ENCODE peak calls at places on chromosomes 12 and 14, in ten cellular contexts. One of them, this sample, is unnamed. For H3K9me3, the result is how much of the 10 kb centered on the place peaks cover.

GRCh38 chr14:104362761-104363605 is 216.6 kb upstream of the C14orf180 start:
- DNase-seq in heart left ventricle: peak
- DNase-seq in suprapubic skin: peak
- DNase-seq in A549: no peak
- DNase-seq in IMR-90: no peak
- DNase-seq in esophagus muscularis mucosa: no peak
- DNase-seq in stomach: no peak
- DNase-seq in transverse colon: no peak
- DNase-seq in prostate gland: no peak
- DNase-seq in adrenal gland: no peak
- DNase-seq in this sample: peak

GRCh38 chr12:74620932-74621331 is 83.3 kb downstream of the ATXN7L3B start:
- DNase-seq in heart left ventricle: no peak
- DNase-seq in suprapubic skin: no peak
- DNase-seq in A549: no peak
- DNase-seq in IMR-90: no peak
- DNase-seq in esophagus muscularis mucosa: no peak
- DNase-seq in stomach: no peak
- DNase-seq in transverse colon: no peak
- DNase-seq in prostate gland: no peak
- DNase-seq in adrenal gland: no peak
- DNase-seq in this sample: no peak

GRCh38 chr12:68613209-68613904 is 2.7 kb downstream of the RAP1B start:
- DNase-seq in heart left ventricle: no peak
- DNase-seq in suprapubic skin: no peak
- DNase-seq in A549: no peak
- DNase-seq in IMR-90: no peak
- DNase-seq in esophagus muscularis mucosa: no peak
- DNase-seq in stomach: no peak
- DNase-seq in transverse colon: no peak
- DNase-seq in prostate gland: no peak
- DNase-seq in adrenal gland: no peak
- DNase-seq in this sample: no peak

GRCh38 chr12:52702338-52702737 is 986 bp downstream of the KRT77 start:
- DNase-seq in heart left ventricle: no peak
- DNase-seq in suprapubic skin: no peak
- DNase-seq in A549: no peak
- DNase-seq in IMR-90: no peak
- DNase-seq in esophagus muscularis mucosa: no peak
- DNase-seq in stomach: no peak
- DNase-seq in transverse colon: no peak
- DNase-seq in prostate gland: no peak
- DNase-seq in adrenal gland: no peak
- DNase-seq in this sample: no peak

GRCh38 chr12:99686142-99686541 is 38.6 kb downstream of the GARIN6 start:
- DNase-seq in heart left ventricle: no peak
- DNase-seq in suprapubic skin: no peak
- DNase-seq in A549: no peak
- DNase-seq in IMR-90: no peak
- DNase-seq in esophagus muscularis mucosa: no peak
- DNase-seq in stomach: no peak
- DNase-seq in transverse colon: no peak
- DNase-seq in prostate gland: no peak
- DNase-seq in adrenal gland: no peak
- DNase-seq in this sample: no peak

GRCh38 chr14:95163132-95163531 is 5.8 kb upstream of the DICER1 start:
- DNase-seq in heart left ventricle: no peak
- DNase-seq in suprapubic skin: no peak
- DNase-seq in A549: no peak
- DNase-seq in IMR-90: no peak
- DNase-seq in esophagus muscularis mucosa: no peak
- DNase-seq in stomach: no peak
- DNase-seq in transverse colon: no peak
- DNase-seq in prostate gland: no peak
- DNase-seq in adrenal gland: no peak
- DNase-seq in this sample: no peak

GRCh38 chr14:30287579-30288445 is 271.1 kb upstream of the G2E3 start:
- DNase-seq in heart left ventricle: no peak
- DNase-seq in suprapubic skin: no peak
- DNase-seq in A549: no peak
- DNase-seq in IMR-90: no peak
- DNase-seq in esophagus muscularis mucosa: no peak
- DNase-seq in stomach: no peak
- DNase-seq in transverse colon: no peak
- DNase-seq in prostate gland: no peak
- DNase-seq in adrenal gland: no peak
- DNase-seq in this sample: no peak

GRCh38 chr12:111757361-111758119 is 9.2 kb upstream of the ALDH2 start:
- DNase-seq in heart left ventricle: peak
- DNase-seq in suprapubic skin: no peak
- DNase-seq in A549: no peak
- DNase-seq in IMR-90: peak
- DNase-seq in esophagus muscularis mucosa: no peak
- DNase-seq in stomach: peak
- DNase-seq in transverse colon: peak
- DNase-seq in prostate gland: peak
- DNase-seq in adrenal gland: peak
- DNase-seq in this sample: peak

GRCh38 chr14:102579696-102580551 is 12.5 kb upstream of the RCOR1 start:
- DNase-seq in heart left ventricle: no peak
- DNase-seq in suprapubic skin: no peak
- DNase-seq in A549: no peak
- DNase-seq in IMR-90: peak
- DNase-seq in esophagus muscularis mucosa: no peak
- DNase-seq in stomach: no peak
- DNase-seq in transverse colon: no peak
- DNase-seq in prostate gland: no peak
- DNase-seq in adrenal gland: no peak
- DNase-seq in this sample: no peak

GRCh38 chr12:42213954-42214426 is 24.1 kb downstream of the YAF2 start:
- DNase-seq in heart left ventricle: no peak
- DNase-seq in suprapubic skin: no peak
- DNase-seq in A549: no peak
- DNase-seq in IMR-90: peak
- DNase-seq in esophagus muscularis mucosa: no peak
- DNase-seq in stomach: peak
- DNase-seq in transverse colon: peak
- DNase-seq in prostate gland: peak
- DNase-seq in adrenal gland: peak
- DNase-seq in this sample: no peak

GRCh38 chr12:6059221-6059620 is 65.2 kb downstream of the VWF start:
- DNase-seq in heart left ventricle: no peak
- DNase-seq in suprapubic skin: no peak
- DNase-seq in A549: no peak
- DNase-seq in IMR-90: no peak
- DNase-seq in esophagus muscularis mucosa: no peak
- DNase-seq in stomach: no peak
- DNase-seq in transverse colon: no peak
- DNase-seq in prostate gland: no peak
- DNase-seq in adrenal gland: no peak
- DNase-seq in this sample: no peak

GRCh38 chr12:6056406-6057211 is 67.9 kb downstream of the VWF start:
- DNase-seq in heart left ventricle: no peak
- DNase-seq in suprapubic skin: no peak
- DNase-seq in A549: no peak
- DNase-seq in IMR-90: no peak
- DNase-seq in esophagus muscularis mucosa: no peak
- DNase-seq in stomach: no peak
- DNase-seq in transverse colon: no peak
- DNase-seq in prostate gland: no peak
- DNase-seq in adrenal gland: no peak
- DNase-seq in this sample: no peak

GRCh38 chr12:6059860-6060565 is 64.5 kb downstream of the VWF start:
- DNase-seq in heart left ventricle: no peak
- DNase-seq in suprapubic skin: no peak
- DNase-seq in A549: no peak
- DNase-seq in IMR-90: no peak
- DNase-seq in esophagus muscularis mucosa: no peak
- DNase-seq in stomach: no peak
- DNase-seq in transverse colon: no peak
- DNase-seq in prostate gland: no peak
- DNase-seq in adrenal gland: no peak
- DNase-seq in this sample: no peak

GRCh38 chr12:6057693-6058092 is 66.8 kb downstream of the VWF start:
- DNase-seq in heart left ventricle: no peak
- DNase-seq in suprapubic skin: no peak
- DNase-seq in A549: no peak
- DNase-seq in IMR-90: no peak
- DNase-seq in esophagus muscularis mucosa: no peak
- DNase-seq in stomach: no peak
- DNase-seq in transverse colon: no peak
- DNase-seq in prostate gland: no peak
- DNase-seq in adrenal gland: no peak
- DNase-seq in this sample: no peak

GRCh38 chr12:6058481-6059161 is 65.8 kb downstream of the VWF start:
- DNase-seq in heart left ventricle: no peak
- DNase-seq in suprapubic skin: no peak
- DNase-seq in A549: no peak
- DNase-seq in IMR-90: no peak
- DNase-seq in esophagus muscularis mucosa: no peak
- DNase-seq in stomach: no peak
- DNase-seq in transverse colon: no peak
- DNase-seq in prostate gland: no peak
- DNase-seq in adrenal gland: no peak
- DNase-seq in this sample: no peak
- TF ChIP-seq POLR2A in heart left ventricle: no peak
- TF ChIP-seq POLR2A in suprapubic skin: no peak
- TF ChIP-seq POLR2A in A549: no peak
- TF ChIP-seq POLR2A in IMR-90: no peak
- TF ChIP-seq POLR2A in esophagus muscularis mucosa: no peak
- TF ChIP-seq POLR2A in stomach: no peak
- TF ChIP-seq POLR2A in transverse colon: no peak
- TF ChIP-seq POLR2A in prostate gland: no peak
- TF ChIP-seq POLR2A in adrenal gland: no peak
- TF ChIP-seq POLR2A in this sample: no peak

GRCh38 chr12:94771199-94771598 is 120.8 kb upstream of the TMCC3 start:
- DNase-seq in heart left ventricle: no peak
- DNase-seq in suprapubic skin: no peak
- DNase-seq in A549: no peak
- DNase-seq in IMR-90: no peak
- DNase-seq in esophagus muscularis mucosa: no peak
- DNase-seq in stomach: no peak
- DNase-seq in transverse colon: no peak
- DNase-seq in prostate gland: no peak
- DNase-seq in adrenal gland: no peak
- DNase-seq in this sample: no peak
- H3K9me3 ChIP-seq in heart left ventricle: under half
- H3K9me3 ChIP-seq in suprapubic skin: under half
- H3K9me3 ChIP-seq in A549: under half
- H3K9me3 ChIP-seq in IMR-90: under half
- H3K9me3 ChIP-seq in esophagus muscularis mucosa: under half
- H3K9me3 ChIP-seq in stomach: under half
- H3K9me3 ChIP-seq in transverse colon: under half
- H3K9me3 ChIP-seq in prostate gland: under half
- H3K9me3 ChIP-seq in adrenal gland: under half
- H3K9me3 ChIP-seq in this sample: under half

GRCh38 chr12:109946913-109947312 is 46.8 kb downstream of the TCHP start:
- DNase-seq in heart left ventricle: no peak
- DNase-seq in suprapubic skin: no peak
- DNase-seq in A549: no peak
- DNase-seq in IMR-90: no peak
- DNase-seq in esophagus muscularis mucosa: no peak
- DNase-seq in stomach: no peak
- DNase-seq in transverse colon: no peak
- DNase-seq in prostate gland: no peak
- DNase-seq in adrenal gland: no peak
- DNase-seq in this sample: no peak
- H3K27ac ChIP-seq in heart left ventricle: peak
- H3K27ac ChIP-seq in suprapubic skin: peak
- H3K27ac ChIP-seq in A549: no peak
- H3K27ac ChIP-seq in IMR-90: peak
- H3K27ac ChIP-seq in esophagus muscularis mucosa: peak
- H3K27ac ChIP-seq in stomach: no peak
- H3K27ac ChIP-seq in transverse colon: peak
- H3K27ac ChIP-seq in prostate gland: no peak
- H3K27ac ChIP-seq in adrenal gland: no peak
- H3K27ac ChIP-seq in this sample: peak

GRCh38 chr14:89618309-89618708 is 201.3 kb upstream of the FOXN3 start:
- DNase-seq in heart left ventricle: no peak
- DNase-seq in suprapubic skin: no peak
- DNase-seq in A549: no peak
- DNase-seq in IMR-90: no peak
- DNase-seq in esophagus muscularis mucosa: no peak
- DNase-seq in stomach: no peak
- DNase-seq in transverse colon: peak
- DNase-seq in prostate gland: no peak
- DNase-seq in adrenal gland: no peak
- DNase-seq in this sample: no peak

GRCh38 chr14:89620436-89620835 is 203.4 kb upstream of the FOXN3 start:
- DNase-seq in heart left ventricle: no peak
- DNase-seq in suprapubic skin: no peak
- DNase-seq in A549: no peak
- DNase-seq in IMR-90: no peak
- DNase-seq in esophagus muscularis mucosa: no peak
- DNase-seq in stomach: no peak
- DNase-seq in transverse colon: no peak
- DNase-seq in prostate gland: no peak
- DNase-seq in adrenal gland: no peak
- DNase-seq in this sample: no peak

GRCh38 chr14:89619616-89620273 is 202.7 kb upstream of the FOXN3 start:
- DNase-seq in heart left ventricle: no peak
- DNase-seq in suprapubic skin: no peak
- DNase-seq in A549: no peak
- DNase-seq in IMR-90: no peak
- DNase-seq in esophagus muscularis mucosa: no peak
- DNase-seq in stomach: no peak
- DNase-seq in transverse colon: no peak
- DNase-seq in prostate gland: no peak
- DNase-seq in adrenal gland: no peak
- DNase-seq in this sample: no peak

GRCh38 chr14:89617471-89618291 is 200.6 kb upstream of the FOXN3 start:
- DNase-seq in heart left ventricle: no peak
- DNase-seq in suprapubic skin: no peak
- DNase-seq in A549: no peak
- DNase-seq in IMR-90: peak
- DNase-seq in esophagus muscularis mucosa: no peak
- DNase-seq in stomach: peak
- DNase-seq in transverse colon: peak
- DNase-seq in prostate gland: peak
- DNase-seq in adrenal gland: peak
- DNase-seq in this sample: no peak

DNA sequence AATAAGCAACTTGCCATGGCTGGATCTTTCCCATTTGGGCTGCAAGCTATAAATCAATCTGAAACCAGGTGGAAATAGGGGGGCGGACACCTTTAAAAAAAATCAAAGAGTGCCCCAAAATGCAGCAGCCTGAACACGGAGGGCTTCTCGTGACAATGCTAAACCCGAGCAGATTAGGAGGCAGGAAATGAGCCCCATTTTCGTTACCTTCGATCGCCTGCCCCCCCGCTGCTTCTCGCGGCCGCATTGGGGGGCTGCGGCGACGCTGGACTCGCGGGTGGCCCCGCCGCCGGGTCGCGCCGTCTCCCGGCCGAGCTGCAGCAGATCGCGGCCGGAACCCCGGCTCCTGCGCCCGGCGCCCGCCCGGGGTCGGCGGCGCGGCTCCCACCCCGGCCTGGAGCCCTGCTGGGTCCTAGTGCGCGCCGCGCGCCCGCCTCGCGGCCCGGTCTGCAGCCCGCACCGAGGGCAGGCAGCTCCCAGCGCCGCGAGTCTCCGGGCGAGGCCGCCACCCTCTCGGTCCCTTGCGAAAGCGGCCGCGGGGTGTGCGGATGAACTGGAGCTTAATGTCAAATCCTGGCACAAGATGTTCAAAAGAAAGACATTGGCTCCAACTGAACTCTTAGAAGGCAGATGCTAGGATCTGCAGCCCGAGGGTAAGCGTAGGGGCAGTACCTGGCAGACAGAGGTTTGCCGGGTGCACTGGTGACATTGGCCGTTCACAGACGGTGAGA is 202.0 kb upstream of the FOXN3 start:
- DNase-seq in heart left ventricle: peak
- DNase-seq in suprapubic skin: peak
- DNase-seq in A549: peak
- DNase-seq in IMR-90: peak
- DNase-seq in esophagus muscularis mucosa: no peak
- DNase-seq in stomach: peak
- DNase-seq in transverse colon: peak
- DNase-seq in prostate gland: peak
- DNase-seq in adrenal gland: peak
- DNase-seq in this sample: no peak
- TF ChIP-seq POLR2A in heart left ventricle: peak
- TF ChIP-seq POLR2A in suprapubic skin: peak
- TF ChIP-seq POLR2A in A549: no peak
- TF ChIP-seq POLR2A in IMR-90: peak
- TF ChIP-seq POLR2A in esophagus muscularis mucosa: no peak
- TF ChIP-seq POLR2A in stomach: no peak
- TF ChIP-seq POLR2A in transverse colon: no peak
- TF ChIP-seq POLR2A in prostate gland: no peak
- TF ChIP-seq POLR2A in adrenal gland: peak
- TF ChIP-seq POLR2A in this sample: no peak

This sample was measured in breast epithelium.